ENCODE peak calls at places on chromosomes 7 and 10, in ten cellular contexts. P, S, Y, Z, I, O, A, R, X and K are unnamed samples.

GRCh38 chr10:6095810-6096209 is 7.0 kb downstream of the RBM17 start:
- DNase-seq in I (no peak), R (no peak), X (no peak), O (no peak), Y (no peak), P (no peak), A (no peak), Z (no peak), S (peak), K (no peak)

GRCh38 chr10:5447071-5447470 is 34.7 kb downstream of the NET1 start:
- DNase-seq in Z (no peak), P (no peak), A (no peak), X (peak), I (no peak), Y (no peak), O (no peak), S (no peak), R (no peak), K (no peak)

GRCh38 chr10:5888843-5889623 is 660 bp downstream of the ANKRD16 start:
- DNase-seq in O (peak), A (no peak), I (no peak), S (no peak), P (peak), R (no peak), Z (no peak), Y (peak), X (peak), K (peak)

GRCh38 chr7:152459724-152460251 is 24.0 kb upstream of the KMT2C start:
- DNase-seq in P (no peak), S (no peak), X (no peak), Z (no peak), O (peak), R (peak), A (no peak), I (peak), Y (no peak), K (no peak)

GRCh38 chr10:131439705-131440104 is 128.2 kb upstream of the TCERG1L start:
- DNase-seq in R (no peak), I (no peak), X (no peak), O (no peak), S (no peak), Y (no peak), Z (no peak), A (no peak), P (no peak), K (no peak)

GRCh38 chr7:39661960-39662359 is 38.6 kb downstream of the RALA start:
- DNase-seq in R (no peak), Y (no peak), A (no peak), I (no peak), X (no peak), Z (no peak), P (peak), S (no peak), O (no peak), K (no peak)

GRCh38 chr10:119516381-119517234 is 25.9 kb downstream of the RGS10 start:
- DNase-seq in X (no peak), Z (no peak), P (no peak), S (peak), I (peak), R (peak), Y (peak), A (no peak), O (peak), K (peak)

GRCh38 chr7:25216837-25217236 is 11.4 kb downstream of the NPVF start:
- DNase-seq in R (peak), S (peak), I (no peak), Y (no peak), O (no peak), A (peak), Z (no peak), X (peak), P (peak), K (no peak)

GRCh38 chr10:67603701-67604100 is 92.3 kb downstream of the CTNNA3 start:
- DNase-seq in S (no peak), O (no peak), Z (no peak), Y (no peak), I (no peak), R (no peak), P (no peak), X (no peak), A (no peak), K (no peak)

GRCh38 chr7:46713868-46714596 is 793.0 kb upstream of the IGFBP3 start:
- DNase-seq in S (no peak), R (no peak), X (peak), Y (peak), I (no peak), Z (no peak), P (no peak), O (peak), A (no peak), K (no peak)

GRCh38 chr7:44187636-44188416 is 1.4 kb downstream of the GCK start:
- DNase-seq in S (no peak), P (no peak), O (no peak), Z (no peak), R (no peak), X (no peak), Y (no peak), A (no peak), I (no peak), K (no peak)

GRCh38 chr7:135923700-135924261 is 53.4 kb downstream of the MTPN start:
- DNase-seq in I (no peak), O (no peak), P (no peak), R (peak), Y (no peak), A (peak), Z (no peak), X (peak), S (no peak), K (no peak)
- TF ChIP-seq POLR2AphosphoS5 in I (no peak), O (no peak), P (no peak), R (peak), Y (peak), A (peak), Z (no peak), X (peak), S (no peak), K (no peak)

GRCh38 chr7:106117767-106118544 is 5.8 kb upstream of the SYPL1 start:
- DNase-seq in I (no peak), P (no peak), X (no peak), Z (no peak), S (no peak), A (no peak), O (no peak), R (no peak), Y (no peak), K (no peak)

GRCh38 chr7:106112118-106112971 is at the start of gene SYPL1:
- DNase-seq in P (peak), X (peak), I (peak), Z (peak), R (peak), A (peak), Y (peak), S (peak), O (peak), K (peak)

GRCh38 chr7:106112972-106113421 is 885 bp upstream of the SYPL1 start:
- DNase-seq in Z (no peak), P (peak), Y (no peak), I (no peak), S (no peak), O (no peak), A (no peak), X (peak), R (no peak), K (no peak)

GRCh38 chr7:106116162-106116704 is 4.1 kb upstream of the SYPL1 start:
- DNase-seq in Y (no peak), I (no peak), X (no peak), P (no peak), S (no peak), Z (no peak), R (no peak), A (no peak), O (no peak), K (no peak)

DNA sequence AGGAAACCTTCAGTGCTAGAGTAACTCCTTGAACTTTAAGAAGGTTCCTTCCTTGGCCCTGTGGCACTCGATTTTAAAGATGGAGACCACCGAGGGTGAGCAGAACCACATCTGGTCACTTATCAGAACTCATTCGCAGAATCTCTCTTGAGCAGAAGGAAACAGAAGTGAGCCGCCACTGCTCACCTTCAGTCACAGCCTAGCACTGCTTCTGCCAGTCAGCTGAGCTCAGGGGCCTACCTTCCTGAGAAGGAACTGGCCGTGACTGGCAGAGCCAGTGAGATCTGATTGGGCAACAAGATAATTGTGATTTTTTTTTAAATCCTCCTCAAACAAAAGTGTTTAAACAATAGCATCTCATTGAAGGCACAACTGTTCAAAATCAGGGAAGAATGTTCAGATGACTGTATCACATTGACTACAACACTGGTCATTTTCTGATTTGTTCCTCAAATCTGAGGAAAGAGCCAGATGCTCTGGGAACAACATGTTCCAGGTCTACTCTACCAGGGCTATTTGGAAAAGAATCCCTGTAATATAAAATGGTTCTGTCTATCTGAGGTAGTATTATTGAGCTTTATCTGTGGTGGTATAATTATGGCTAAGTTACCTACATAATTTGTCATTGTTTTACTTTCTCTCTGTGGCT is 2.7 kb upstream of the SYPL1 start:
- DNase-seq in I (no peak), S (no peak), O (peak), X (no peak), R (no peak), Z (no peak), A (no peak), P (no peak), Y (peak), K (no peak)
- TF ChIP-seq POLR2AphosphoS5 in I (no peak), S (no peak), O (no peak), X (no peak), R (no peak), Z (peak), A (no peak), P (no peak), Y (peak), K (no peak)

GRCh38 chr7:116671681-116672595 is at the start of gene MET:
- DNase-seq in Z (peak), A (peak), O (peak), X (peak), P (peak), R (peak), I (peak), Y (peak), S (no peak), K (peak)
- TF ChIP-seq POLR2AphosphoS5 in Z (peak), A (peak), O (no peak), X (peak), P (peak), R (no peak), I (no peak), Y (peak), S (no peak), K (no peak)

DNA sequence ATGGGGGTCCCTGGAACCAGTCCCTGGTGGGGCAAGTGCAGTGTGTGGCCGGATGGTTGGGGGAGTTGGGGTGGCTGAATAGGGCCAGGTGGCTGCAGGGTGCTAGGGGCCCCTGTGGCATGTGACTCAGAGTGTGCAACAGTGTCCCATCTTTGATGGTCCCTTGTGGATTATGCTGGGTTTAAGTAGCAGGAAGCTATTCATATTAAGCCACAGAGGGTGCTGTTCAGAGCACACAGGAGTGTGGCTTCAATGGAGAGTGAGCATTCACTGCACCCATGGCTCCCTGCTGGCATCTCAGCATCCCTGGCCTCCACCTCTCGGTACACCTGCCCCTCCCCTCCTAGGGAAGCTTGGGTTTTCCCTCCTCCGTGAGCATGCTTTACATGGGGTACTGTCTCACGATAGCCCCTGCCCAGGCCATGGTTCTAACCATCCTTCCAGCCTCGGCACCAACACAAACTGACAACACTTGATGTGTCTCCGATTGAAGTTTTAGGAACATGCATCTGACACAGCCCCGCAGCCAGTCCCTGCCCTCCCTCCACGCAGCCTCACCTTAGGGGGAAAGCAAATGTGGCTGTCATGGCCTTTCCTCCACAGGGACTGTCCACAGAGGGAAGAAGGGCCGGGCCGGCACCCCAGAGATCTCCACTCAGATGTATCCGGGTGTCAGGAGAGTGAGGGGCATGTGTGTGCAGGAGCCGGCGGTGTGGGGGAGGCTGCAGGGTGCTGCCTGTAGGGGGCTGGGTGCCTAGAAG is 30.4 kb upstream of the PPIF start:
- DNase-seq in P (no peak), R (no peak), O (no peak), Z (no peak), I (peak), Y (no peak), A (no peak), S (no peak), X (peak), K (no peak)
- TF ChIP-seq POLR2AphosphoS5 in P (no peak), R (no peak), O (no peak), Z (no peak), I (peak), Y (peak), A (no peak), S (no peak), X (no peak), K (no peak)

DNA sequence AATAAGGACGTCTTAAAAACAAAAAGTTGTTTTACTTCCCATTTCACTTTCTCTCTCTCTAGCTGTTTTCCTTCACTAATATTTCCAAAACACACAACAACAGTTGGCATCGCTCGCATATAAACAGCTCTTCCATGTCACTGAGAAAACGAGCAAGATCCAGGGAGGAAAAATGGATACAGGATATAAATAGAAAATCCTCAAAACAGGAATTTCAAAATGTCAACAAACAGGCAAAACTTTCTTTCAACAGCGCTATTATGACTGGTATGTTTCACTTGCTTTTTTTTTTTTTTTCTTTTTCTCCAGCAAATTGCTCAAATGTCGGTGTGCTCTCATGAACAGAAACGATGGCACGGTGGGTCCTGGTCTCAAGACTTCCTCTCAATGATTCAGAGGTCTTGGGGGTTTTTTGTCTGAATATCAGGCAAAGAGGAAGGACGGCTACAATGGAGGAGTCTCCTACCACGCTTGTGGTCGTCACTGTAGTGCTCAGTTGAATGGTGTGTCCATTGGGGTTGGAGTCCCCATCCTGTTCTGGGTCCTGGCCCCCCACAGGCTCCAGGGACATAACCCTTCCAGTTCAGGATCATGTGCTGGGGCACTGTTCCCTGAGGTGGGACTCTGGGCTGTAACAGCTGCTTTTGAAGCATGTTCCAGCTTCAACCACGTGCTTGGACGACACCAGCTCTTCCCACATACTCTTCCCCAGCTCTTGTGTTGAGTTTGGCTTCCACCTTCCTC is 266.6 kb upstream of the KLF6 start:
- DNase-seq in P (no peak), X (no peak), O (no peak), R (no peak), Y (no peak), Z (no peak), S (no peak), A (no peak), I (no peak), K (no peak)
- TF ChIP-seq POLR2AphosphoS5 in P (no peak), X (no peak), O (peak), R (no peak), Y (no peak), Z (no peak), S (no peak), A (no peak), I (no peak), K (no peak)